ENCODE peak calls at places on chromosome 10, in four cellular contexts. O is Panc1, Y is HCT116, K is K562. J is an unnamed sample.
A peak's percentile ranks its signal among the peaks of the same experiment; 100 is the strongest.

GRCh38 chr10:88038268-88038667 is 174.8 kb downstream of the PTEN start:
- DNase-seq in O (no peak), Y (no peak), K (no peak), J (no peak)

GRCh38 chr10:11863353-11864105 is 40.4 kb downstream of the PROSER2 start:
- DNase-seq in K (no peak), Y (no peak), O (no peak), J (no peak)

GRCh38 chr10:63197304-63198092 is 64.4 kb downstream of the NRBF2 start:
- DNase-seq in K (no peak), O (no peak), Y (no peak), J (no peak)

GRCh38 chr10:87838650-87839049 is 20.6 kb upstream of the ATAD1 start:
- DNase-seq in O (no peak), Y (no peak), K (no peak), J (no peak)

GRCh38 chr10:117477241-117477947 is 65.2 kb upstream of the EMX2 start:
- DNase-seq in K (no peak), Y (no peak), O (no peak), J (no peak)

GRCh38 chr10:99758241-99758891 is 24.1 kb upstream of the ABCC2 start:
- DNase-seq in O (no peak), Y (no peak), K (no peak), J (no peak)

GRCh38 chr10:47451275-47451997 is 32.5 kb downstream of the ANXA8 start:
- DNase-seq in O (no peak), Y (no peak), K (peak; percentile 7), J (no peak)

GRCh38 chr10:31697271-31698168 is 231.1 kb downstream of the ARHGAP12 start:
- DNase-seq in K (no peak), Y (no peak), O (no peak), J (no peak)

GRCh38 chr10:69888882-69889584 is 87.3 kb downstream of the COL13A1 start:
- DNase-seq in Y (no peak), K (no peak), O (no peak), J (no peak)

GRCh38 chr10:17669185-17669872 is 25.4 kb downstream of the STAM start:
- DNase-seq in O (no peak), K (no peak), Y (no peak), J (no peak)

GRCh38 chr10:36380538-36380937 is 738.4 kb upstream of the FZD8 start:
- DNase-seq in Y (no peak), O (no peak), K (no peak), J (no peak)
- TF ChIP-seq TCF7L2 in Y (no peak), O (no peak), K (no peak), J (no peak)

DNA sequence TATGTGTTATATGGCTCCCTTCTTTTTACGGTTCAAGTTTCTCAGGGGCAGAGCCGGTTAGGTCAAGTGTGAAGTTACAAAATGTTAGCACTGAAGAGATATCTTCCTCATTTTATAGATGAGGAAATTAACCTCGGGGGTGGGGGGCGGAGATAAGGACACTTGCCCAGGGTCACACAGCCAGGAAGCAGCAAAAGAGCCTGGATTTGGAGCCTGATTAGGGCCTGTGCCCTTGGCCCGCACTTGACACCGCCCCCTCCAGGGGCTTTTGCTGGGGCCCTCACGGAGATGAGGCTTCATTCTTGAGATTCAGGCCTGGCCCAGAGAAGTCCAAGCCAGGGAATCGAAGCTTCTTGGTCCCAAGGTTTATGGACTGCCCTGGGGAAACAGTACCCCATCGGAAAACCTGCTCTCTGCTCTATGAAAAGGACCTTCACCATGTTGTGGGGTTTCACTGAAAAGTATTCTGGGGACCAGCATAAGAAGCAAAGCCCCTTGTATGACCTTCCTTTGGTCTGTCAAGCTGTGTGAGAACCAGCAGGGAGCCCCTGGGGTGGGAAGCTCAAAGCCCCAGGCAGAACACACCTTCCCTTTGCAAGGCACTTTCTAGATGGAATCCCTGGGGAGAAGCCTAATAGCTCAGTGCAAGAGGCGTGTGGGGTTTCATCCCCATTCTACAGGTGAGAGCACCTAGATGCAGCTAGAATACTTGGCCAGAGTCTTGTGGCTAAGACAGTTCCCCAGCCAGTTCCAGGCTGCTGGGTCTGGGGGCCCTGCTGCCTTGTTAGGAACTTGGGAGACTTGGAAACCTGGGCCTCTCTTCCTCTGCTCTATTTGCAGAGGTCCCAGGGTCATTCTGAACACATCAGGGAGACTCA is 21.9 kb downstream of the UNC5B start:
- DNase-seq in K (no peak), Y (no peak), O (no peak), J (no peak)
- TF ChIP-seq TCF7L2 in K (no peak), Y (no peak), O (no peak), J (no peak)

GRCh38 chr10:450463-450862 is 239.0 kb downstream of the DIP2C start:
- DNase-seq in O (no peak), K (no peak), Y (no peak), J (no peak)

GRCh38 chr10:452512-453504 is 236.7 kb downstream of the DIP2C start:
- DNase-seq in O (no peak), Y (no peak), K (no peak), J (no peak)

GRCh38 chr10:454860-455259 is 234.6 kb downstream of the DIP2C start:
- DNase-seq in K (no peak), O (peak; percentile 54), Y (peak; percentile 68), J (no peak)

GRCh38 chr10:451856-452255 is 237.6 kb downstream of the DIP2C start:
- DNase-seq in Y (no peak), K (no peak), O (no peak), J (no peak)

GRCh38 chr10:451021-451471 is 238.4 kb downstream of the DIP2C start:
- DNase-seq in O (no peak), Y (no peak), K (no peak), J (no peak)
- TF ChIP-seq TCF7L2 in O (no peak), Y (no peak), K (no peak), J (no peak)

GRCh38 chr10:92742331-92743228 is 52.8 kb downstream of the HHEX start:
- DNase-seq in Y (no peak), K (no peak), O (no peak), J (no peak)
- TF ChIP-seq TCF7L2 in Y (no peak), K (no peak), O (no peak), J (no peak)

DNA sequence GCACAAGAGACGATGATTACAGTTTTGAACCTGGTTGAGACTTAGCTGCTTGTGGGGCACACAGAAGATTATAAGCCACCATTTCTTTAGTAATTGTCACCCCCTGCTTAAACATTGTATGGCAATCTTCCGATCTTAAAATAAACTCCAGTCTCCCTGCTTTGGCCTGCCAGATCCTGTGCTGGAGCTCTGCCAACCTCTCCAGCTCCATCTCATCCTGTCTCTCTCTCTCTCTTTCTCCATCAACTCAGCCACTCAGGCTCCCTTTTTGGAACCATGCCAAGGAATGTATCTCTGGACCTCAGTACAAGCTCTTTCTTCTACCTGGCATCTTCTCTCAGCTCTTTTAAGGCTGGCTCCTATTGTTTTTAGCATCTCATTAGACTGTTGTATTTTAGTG is 1053.2 kb downstream of the REEP3 start:
- DNase-seq in Y (no peak), K (no peak), O (no peak), J (no peak)
- TF ChIP-seq TCF7L2 in Y (no peak), K (no peak), O (no peak), J (no peak)

DNA sequence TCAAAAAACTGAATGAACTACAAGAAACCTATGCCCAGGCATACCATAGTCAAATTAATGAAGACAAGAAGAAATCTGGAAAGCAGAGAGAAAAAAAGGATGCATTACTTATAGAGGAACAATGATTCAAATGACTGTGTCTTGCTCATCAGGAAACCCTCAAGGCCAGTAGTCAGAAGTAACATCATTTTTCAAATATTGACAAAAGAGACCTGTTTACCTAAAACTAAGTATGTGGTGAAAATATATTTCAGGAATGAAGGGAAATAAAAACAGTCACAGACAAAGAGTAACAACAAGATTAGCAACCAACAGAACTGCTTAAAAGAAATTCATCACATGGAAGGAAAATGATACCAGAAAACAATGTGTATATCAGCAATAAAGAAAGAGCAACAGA is 128.4 kb downstream of the ALOX5 start:
- DNase-seq in K (no peak), Y (no peak), O (no peak), J (peak; percentile 58)
- TF ChIP-seq TCF7L2 in K (no peak), Y (no peak), O (no peak), J (no peak)